ENCODE peak calls at places on chromosomes 3 and 15, in four cellular contexts. Q is Kasumi-1, G is hepatocyte, B is T-cell. Y is an unnamed sample.

GRCh38 chr15:38130739-38131498 is 121.7 kb upstream of the SPRED1 start:
- DNase-seq in Q (peak), G (peak), B (no peak), Y (peak)

GRCh38 chr3:104273046-104273649 is 1093.6 kb upstream of the ALCAM start:
- DNase-seq in Q (peak), G (peak), B (no peak), Y (no peak)

GRCh38 chr15:54026891-54027290 is 48.6 kb downstream of the UNC13C start:
- DNase-seq in Q (no peak), G (no peak), B (no peak), Y (no peak)

GRCh38 chr15:80496101-80496500 is 91.9 kb downstream of the ARNT2 start:
- DNase-seq in Q (no peak), G (no peak), B (no peak), Y (no peak)

GRCh38 chr3:40337136-40338108 is 27.9 kb downstream of the EIF1B start:
- DNase-seq in Q (no peak), G (no peak), B (no peak), Y (no peak)

GRCh38 chr3:152328841-152329240 is 60.1 kb downstream of the MBNL1 start:
- DNase-seq in Q (peak), G (peak), B (no peak), Y (no peak)

GRCh38 chr3:193971268-193971751 is 164.6 kb upstream of the HES1 start:
- DNase-seq in Q (peak), G (no peak), B (no peak), Y (no peak)

GRCh38 chr3:56157693-56158092 is 310.6 kb downstream of the ERC2 start:
- DNase-seq in Q (peak), G (no peak), B (no peak), Y (peak)

GRCh38 chr3:12741205-12741604 is 17.9 kb downstream of the TMEM40 start:
- DNase-seq in Q (no peak), G (no peak), B (no peak), Y (no peak)

GRCh38 chr3:140023616-140024530 is 88.9 kb downstream of the CLSTN2 start:
- DNase-seq in Q (no peak), G (no peak), B (no peak), Y (no peak)

GRCh38 chr3:26058774-26059455 is 269.0 kb downstream of the OXSM start:
- DNase-seq in Q (no peak), G (peak), B (no peak), Y (no peak)

GRCh38 chr3:112813723-112814171 is 32.9 kb downstream of the CD200R1L start:
- DNase-seq in Q (peak), G (no peak), B (no peak), Y (peak)

GRCh38 chr3:14947105-14947885 is at the start of gene NR2C2:
- DNase-seq in Q (peak), G (peak), B (peak), Y (peak)

GRCh38 chr3:194185225-194185624 is 49.3 kb downstream of the HES1 start:
- DNase-seq in Q (no peak), G (no peak), B (no peak), Y (no peak)

GRCh38 chr15:89885611-89886010 is 8.2 kb downstream of the AP3S2 start:
- DNase-seq in Q (no peak), G (no peak), B (no peak), Y (no peak)